ENCODE peak calls at places on chromosome 12, in nine cellular contexts. X, A, Y, H, R, L, J, Z and I are unnamed samples.

GRCh38 chr12:56084958-56085543 is 5.1 kb downstream of the ERBB3 start:
- DNase-seq in J (no peak), L (peak; percentile 46), H (peak; percentile 67), X (no peak), Z (peak; percentile 46), A (peak; percentile 61), R (peak; percentile 17), Y (peak; percentile 14), I (peak; percentile 20)

GRCh38 chr12:101634724-101635123 is 40.0 kb downstream of the MYBPC1 start:
- DNase-seq in R (no peak), Y (no peak), H (no peak), J (no peak), Z (no peak), X (no peak), L (no peak), A (no peak), I (no peak)

GRCh38 chr12:2355198-2355597 is 302.4 kb downstream of the CACNA1C start:
- DNase-seq in J (no peak), X (no peak), H (no peak), A (no peak), Y (no peak), R (no peak), L (no peak), Z (no peak), I (no peak)

GRCh38 chr12:76199808-76200207 is 115.3 kb upstream of the NAP1L1 start:
- DNase-seq in Y (peak; percentile 75), A (no peak), L (no peak), X (no peak), R (peak; percentile 30), Z (no peak), J (no peak), H (no peak), I (peak; percentile 62)

GRCh38 chr12:93784339-93785086 is 107.3 kb downstream of the CRADD start:
- DNase-seq in H (peak; percentile 65), A (peak; percentile 72), R (peak; percentile 61), Y (peak; percentile 74), Z (peak; percentile 59), J (peak; percentile 81), X (peak; percentile 76), L (no peak), I (peak; percentile 69)

GRCh38 chr12:75446857-75447256 is 33.7 kb upstream of the GLIPR1 start:
- DNase-seq in Y (no peak), J (no peak), R (peak; percentile 80), X (no peak), H (no peak), L (no peak), Z (no peak), A (no peak), I (no peak)

GRCh38 chr12:119598159-119598558 is 4.6 kb downstream of the TMEM233 start:
- DNase-seq in Y (no peak), X (no peak), H (no peak), J (no peak), Z (no peak), L (no peak), A (no peak), R (no peak), I (no peak)

GRCh38 chr12:108400900-108401480 is 61.9 kb upstream of the CMKLR1 start:
- DNase-seq in J (no peak), A (no peak), X (no peak), R (no peak), H (no peak), L (no peak), Y (no peak), Z (no peak), I (no peak)

GRCh38 chr12:112096070-112096469 is 12.5 kb downstream of the NAA25 start:
- DNase-seq in Y (no peak), X (no peak), L (no peak), J (peak; percentile 6), H (no peak), A (no peak), Z (no peak), R (no peak), I (no peak)

GRCh38 chr12:121649819-121650353 is 19.6 kb downstream of the MORN3 start:
- DNase-seq in R (no peak), J (no peak), L (no peak), Z (no peak), X (no peak), A (no peak), H (no peak), Y (no peak), I (no peak)

GRCh38 chr12:46771268-46771837 is 54.4 kb downstream of the SLC38A4 start:
- DNase-seq in A (no peak), X (no peak), L (no peak), Y (peak; percentile 35), H (no peak), J (no peak), Z (peak; percentile 53), R (peak; percentile 13), I (no peak)

DNA sequence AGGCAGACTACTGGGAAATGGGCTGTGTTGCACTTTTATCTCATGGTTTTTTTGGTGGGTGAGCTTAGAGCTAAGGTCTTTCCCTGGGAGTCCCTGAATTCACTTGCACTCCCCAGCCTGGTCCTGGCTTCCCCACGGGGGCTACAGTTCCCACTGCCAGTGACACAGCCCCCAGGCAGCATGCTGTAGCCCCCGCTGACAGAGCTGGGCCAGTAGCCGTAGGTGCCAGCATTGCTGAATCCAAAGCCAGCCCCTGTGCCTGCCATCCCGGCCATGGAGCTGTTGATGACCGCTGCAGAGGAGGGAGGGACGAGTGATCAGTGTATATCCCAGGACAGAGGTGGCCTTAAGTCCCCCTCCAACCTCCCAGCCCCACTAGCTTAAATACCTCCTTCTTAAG is 6.9 kb upstream of the KRT72 start:
- DNase-seq in A (no peak), Z (no peak), R (no peak), L (no peak), Y (no peak), J (no peak), H (no peak), X (no peak), I (no peak)
- H3K27me3 ChIP-seq in A (peaks cover 9% of the 10 kb centered on the region), Z (no peaks in the 10 kb centered on the region), R (peaks cover 38% of the 10 kb centered on the region), L (peaks cover 9% of the 10 kb centered on the region), Y (peaks cover 44% of the 10 kb centered on the region), J (peaks cover 4% of the 10 kb centered on the region), H (no peaks in the 10 kb centered on the region), X (no peaks in the 10 kb centered on the region), I (no peaks in the 10 kb centered on the region)

GRCh38 chr12:131065801-131066200 is 112.1 kb downstream of the ADGRD1 start:
- DNase-seq in J (no peak), Y (no peak), H (peak; percentile 29), Z (no peak), X (peak; percentile 28), R (no peak), A (no peak), L (no peak), I (no peak)

GRCh38 chr12:131067993-131068942 is 114.6 kb downstream of the ADGRD1 start:
- DNase-seq in J (no peak), Z (no peak), L (no peak), H (no peak), X (peak; percentile 48), Y (no peak), R (no peak), A (no peak), I (no peak)

GRCh38 chr12:131066886-131067490 is 113.3 kb downstream of the ADGRD1 start:
- DNase-seq in X (peak; percentile 54), J (no peak), A (no peak), R (no peak), Z (no peak), L (no peak), Y (no peak), H (no peak), I (no peak)

GRCh38 chr12:131065279-131065678 is 111.6 kb downstream of the ADGRD1 start:
- DNase-seq in L (no peak), R (no peak), A (no peak), X (peak; percentile 51), J (no peak), Z (no peak), H (peak; percentile 17), Y (no peak), I (no peak)

DNA sequence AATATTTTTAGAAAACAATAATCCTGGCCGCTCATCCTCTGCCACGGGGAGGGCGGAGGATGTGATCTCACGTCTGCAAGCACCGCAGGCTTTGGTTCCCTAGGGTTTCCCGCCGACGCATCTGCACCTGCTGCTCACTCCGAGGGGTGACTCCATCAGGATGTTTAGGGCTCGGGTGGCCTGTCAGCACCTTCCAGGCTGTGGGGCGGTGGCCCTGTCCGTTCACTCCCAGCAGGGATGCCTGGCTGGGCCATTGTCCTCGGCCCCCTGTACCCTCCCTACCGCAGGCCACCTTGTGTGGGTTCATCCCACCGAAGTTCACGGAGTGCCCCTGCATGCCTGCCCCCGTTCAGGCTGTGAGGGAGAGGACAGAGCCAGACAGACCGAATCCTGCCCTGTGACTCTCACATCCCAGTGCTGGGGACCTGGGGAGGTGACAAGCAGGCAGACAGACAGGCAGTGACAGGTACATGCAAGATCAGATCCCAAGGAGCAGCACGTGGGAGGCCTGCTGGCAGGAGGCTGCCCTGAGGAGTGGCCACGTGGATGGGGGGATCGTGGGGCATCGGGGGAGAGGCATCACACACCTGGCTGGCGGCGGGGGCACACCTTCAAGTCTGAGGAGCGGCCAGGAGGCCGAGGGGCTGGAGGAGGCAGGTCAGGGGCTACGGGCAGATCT is 112.6 kb downstream of the ADGRD1 start:
- DNase-seq in L (no peak), H (peak; percentile 38), X (peak; percentile 64), A (no peak), Y (no peak), J (no peak), R (no peak), Z (no peak), I (no peak)
- H3K27me3 ChIP-seq in L (no peaks in the 10 kb centered on the region), H (no peaks in the 10 kb centered on the region), X (no peaks in the 10 kb centered on the region), A (no peaks in the 10 kb centered on the region), Y (no peaks in the 10 kb centered on the region), J (no peaks in the 10 kb centered on the region), R (no peaks in the 10 kb centered on the region), Z (no peaks in the 10 kb centered on the region), I (peaks cover 4% of the 10 kb centered on the region)

DNA sequence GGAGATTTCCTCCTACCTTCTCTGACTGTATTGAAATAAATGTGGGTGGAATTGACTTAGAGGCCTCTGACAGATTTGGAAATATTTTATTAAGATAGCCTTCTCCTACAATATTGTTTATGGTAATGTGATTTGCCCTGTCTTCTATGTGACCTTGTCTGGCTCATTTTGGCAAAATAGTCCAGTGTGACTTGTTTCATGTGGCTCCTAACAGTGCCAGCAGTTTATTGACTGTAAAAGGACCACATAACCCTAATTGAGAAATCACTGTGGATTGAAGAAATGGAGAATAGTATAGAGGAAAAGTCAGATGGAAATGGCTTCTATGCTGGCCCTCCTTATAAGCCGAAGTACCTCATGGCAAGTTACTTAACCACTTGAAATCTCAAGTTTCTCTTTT is 170.9 kb upstream of the PTPRQ start:
- DNase-seq in L (no peak), X (no peak), R (no peak), Z (no peak), Y (no peak), A (no peak), J (no peak), H (no peak), I (no peak)
- H3K27me3 ChIP-seq in L (no peaks in the 10 kb centered on the region), X (no peaks in the 10 kb centered on the region), R (no peaks in the 10 kb centered on the region), Z (no peaks in the 10 kb centered on the region), Y (no peaks in the 10 kb centered on the region), A (no peaks in the 10 kb centered on the region), J (no peaks in the 10 kb centered on the region), H (no peaks in the 10 kb centered on the region), I (no peaks in the 10 kb centered on the region)

DNA sequence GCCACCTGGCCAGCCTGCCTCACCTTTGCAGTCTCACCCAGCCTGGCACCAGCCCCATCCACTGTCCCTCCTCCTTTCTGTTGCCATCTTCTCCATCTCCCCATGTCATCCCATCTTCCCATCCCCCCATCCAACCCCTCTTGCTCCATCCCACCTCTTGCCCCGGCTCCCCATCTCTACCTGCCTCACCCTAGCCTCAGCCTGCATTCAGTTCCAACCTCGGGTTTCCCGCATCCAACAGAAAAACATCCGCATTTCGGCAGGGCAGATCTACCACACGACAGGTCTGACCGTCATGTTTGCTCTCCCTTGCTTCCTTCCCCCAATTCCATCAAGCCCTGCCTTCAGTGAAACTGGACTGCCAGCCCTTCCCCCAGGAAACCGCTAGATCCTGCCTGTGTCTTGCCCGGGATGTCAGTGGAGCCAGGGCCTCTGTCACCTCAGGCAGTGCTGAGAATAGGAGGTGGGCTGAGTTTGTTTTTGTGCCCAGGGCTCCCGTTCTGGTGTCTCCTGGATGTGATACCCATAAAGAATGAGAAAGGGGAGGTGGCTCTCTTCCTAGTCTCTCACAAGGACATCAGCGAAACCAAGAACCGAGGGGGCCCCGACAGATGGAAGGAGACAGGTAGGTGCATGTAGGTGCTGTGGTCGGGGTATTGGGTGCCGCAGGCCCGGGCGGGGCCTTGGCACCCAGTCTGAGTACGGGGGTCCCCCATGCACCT is 2.5 kb downstream of the KCNH3 start:
- DNase-seq in Z (no peak), A (no peak), L (no peak), X (peak; percentile 51), R (no peak), H (no peak), Y (no peak), J (no peak), I (no peak)
- H3K27me3 ChIP-seq in Z (peaks cover 72% of the 10 kb centered on the region), A (peaks cover 100% of the 10 kb centered on the region), L (peaks cover 43% of the 10 kb centered on the region), X (no peaks in the 10 kb centered on the region), R (peaks cover 37% of the 10 kb centered on the region), H (peaks cover 2% of the 10 kb centered on the region), Y (peaks cover 99% of the 10 kb centered on the region), J (no peaks in the 10 kb centered on the region), I (peaks cover 13% of the 10 kb centered on the region)